ENCODE peak calls at places on chromosomes 12 and 14, in seven cellular contexts. One of them, this sample, is unnamed.

GRCh38 chr12:68807576-68808387 is at the start of gene MDM2:
- DNase-seq in GM12878: peak
- DNase-seq in K562: peak
- DNase-seq in body of pancreas: peak
- DNase-seq in breast epithelium: peak
- DNase-seq in transverse colon: peak
- DNase-seq in H1: peak
- DNase-seq in this sample: peak

GRCh38 chr12:38151991-38152700 is 164.4 kb upstream of the ALG10B start:
- DNase-seq in GM12878: no peak
- DNase-seq in K562: no peak
- DNase-seq in body of pancreas: no peak
- DNase-seq in breast epithelium: no peak
- DNase-seq in transverse colon: no peak
- DNase-seq in H1: no peak
- DNase-seq in this sample: no peak

GRCh38 chr14:74019743-74020142 is 594 bp downstream of the BBOF1 start:
- DNase-seq in GM12878: no peak
- DNase-seq in K562: no peak
- DNase-seq in body of pancreas: no peak
- DNase-seq in breast epithelium: no peak
- DNase-seq in transverse colon: no peak
- DNase-seq in H1: no peak
- DNase-seq in this sample: no peak

GRCh38 chr12:46269429-46270241 is 792 bp upstream of the SLC38A1 start:
- DNase-seq in GM12878: no peak
- DNase-seq in K562: no peak
- DNase-seq in body of pancreas: no peak
- DNase-seq in breast epithelium: peak
- DNase-seq in transverse colon: peak
- DNase-seq in H1: peak
- DNase-seq in this sample: peak

GRCh38 chr12:4910502-4911315 is 1.0 kb downstream of the KCNA1 start:
- DNase-seq in GM12878: no peak
- DNase-seq in K562: no peak
- DNase-seq in body of pancreas: no peak
- DNase-seq in breast epithelium: no peak
- DNase-seq in transverse colon: no peak
- DNase-seq in H1: peak
- DNase-seq in this sample: peak

GRCh38 chr12:114799574-114800487 is 115.9 kb upstream of the TBX3 start:
- DNase-seq in GM12878: no peak
- DNase-seq in K562: no peak
- DNase-seq in body of pancreas: peak
- DNase-seq in breast epithelium: no peak
- DNase-seq in transverse colon: peak
- DNase-seq in H1: no peak
- DNase-seq in this sample: no peak

GRCh38 chr14:103943673-103944072 is 1.3 kb upstream of the RD3L start:
- DNase-seq in GM12878: no peak
- DNase-seq in K562: peak
- DNase-seq in body of pancreas: no peak
- DNase-seq in breast epithelium: no peak
- DNase-seq in transverse colon: no peak
- DNase-seq in H1: no peak
- DNase-seq in this sample: no peak

GRCh38 chr12:120457133-120457532 is 10.9 kb downstream of the GATC start:
- DNase-seq in GM12878: no peak
- DNase-seq in K562: peak
- DNase-seq in body of pancreas: no peak
- DNase-seq in breast epithelium: no peak
- DNase-seq in transverse colon: no peak
- DNase-seq in H1: no peak
- DNase-seq in this sample: no peak

GRCh38 chr12:7090222-7090998 is 1.8 kb downstream of the C1R start:
- DNase-seq in GM12878: no peak
- DNase-seq in K562: no peak
- DNase-seq in body of pancreas: no peak
- DNase-seq in breast epithelium: no peak
- DNase-seq in transverse colon: no peak
- DNase-seq in H1: no peak
- DNase-seq in this sample: no peak

GRCh38 chr14:99174081-99174851 is 97.7 kb downstream of the BCL11B start:
- DNase-seq in GM12878: no peak
- DNase-seq in K562: no peak
- DNase-seq in body of pancreas: no peak
- DNase-seq in breast epithelium: no peak
- DNase-seq in transverse colon: no peak
- DNase-seq in H1: peak
- DNase-seq in this sample: no peak

GRCh38 chr12:82182601-82183000 is 175.6 kb downstream of the CCDC59 start:
- DNase-seq in GM12878: no peak
- DNase-seq in K562: no peak
- DNase-seq in body of pancreas: no peak
- DNase-seq in breast epithelium: no peak
- DNase-seq in transverse colon: no peak
- DNase-seq in H1: no peak
- DNase-seq in this sample: no peak

GRCh38 chr12:7581609-7582008 is 78.0 kb upstream of the CD163 start:
- DNase-seq in GM12878: no peak
- DNase-seq in K562: no peak
- DNase-seq in body of pancreas: no peak
- DNase-seq in breast epithelium: no peak
- DNase-seq in transverse colon: no peak
- DNase-seq in H1: no peak
- DNase-seq in this sample: no peak

GRCh38 chr12:108804361-108804949 is 52.9 kb downstream of the SSH1 start:
- DNase-seq in GM12878: no peak
- DNase-seq in K562: no peak
- DNase-seq in body of pancreas: no peak
- DNase-seq in breast epithelium: no peak
- DNase-seq in transverse colon: peak
- DNase-seq in H1: no peak
- DNase-seq in this sample: no peak

GRCh38 chr12:43762596-43762995 is 3.8 kb downstream of the IRAK4 start:
- DNase-seq in GM12878: no peak
- DNase-seq in K562: no peak
- DNase-seq in body of pancreas: no peak
- DNase-seq in breast epithelium: no peak
- DNase-seq in transverse colon: no peak
- DNase-seq in H1: no peak
- DNase-seq in this sample: no peak

GRCh38 chr14:106459971-106460730 is 933.8 kb downstream of the TMEM121 start:
- DNase-seq in GM12878: no peak
- DNase-seq in K562: peak
- DNase-seq in body of pancreas: no peak
- DNase-seq in breast epithelium: no peak
- DNase-seq in transverse colon: peak
- DNase-seq in H1: no peak
- DNase-seq in this sample: peak

GRCh38 chr14:72182773-72183432 is 250.7 kb downstream of the RGS6 start:
- DNase-seq in GM12878: no peak
- DNase-seq in K562: no peak
- DNase-seq in body of pancreas: peak
- DNase-seq in breast epithelium: no peak
- DNase-seq in transverse colon: no peak
- DNase-seq in H1: no peak
- DNase-seq in this sample: no peak

DNA sequence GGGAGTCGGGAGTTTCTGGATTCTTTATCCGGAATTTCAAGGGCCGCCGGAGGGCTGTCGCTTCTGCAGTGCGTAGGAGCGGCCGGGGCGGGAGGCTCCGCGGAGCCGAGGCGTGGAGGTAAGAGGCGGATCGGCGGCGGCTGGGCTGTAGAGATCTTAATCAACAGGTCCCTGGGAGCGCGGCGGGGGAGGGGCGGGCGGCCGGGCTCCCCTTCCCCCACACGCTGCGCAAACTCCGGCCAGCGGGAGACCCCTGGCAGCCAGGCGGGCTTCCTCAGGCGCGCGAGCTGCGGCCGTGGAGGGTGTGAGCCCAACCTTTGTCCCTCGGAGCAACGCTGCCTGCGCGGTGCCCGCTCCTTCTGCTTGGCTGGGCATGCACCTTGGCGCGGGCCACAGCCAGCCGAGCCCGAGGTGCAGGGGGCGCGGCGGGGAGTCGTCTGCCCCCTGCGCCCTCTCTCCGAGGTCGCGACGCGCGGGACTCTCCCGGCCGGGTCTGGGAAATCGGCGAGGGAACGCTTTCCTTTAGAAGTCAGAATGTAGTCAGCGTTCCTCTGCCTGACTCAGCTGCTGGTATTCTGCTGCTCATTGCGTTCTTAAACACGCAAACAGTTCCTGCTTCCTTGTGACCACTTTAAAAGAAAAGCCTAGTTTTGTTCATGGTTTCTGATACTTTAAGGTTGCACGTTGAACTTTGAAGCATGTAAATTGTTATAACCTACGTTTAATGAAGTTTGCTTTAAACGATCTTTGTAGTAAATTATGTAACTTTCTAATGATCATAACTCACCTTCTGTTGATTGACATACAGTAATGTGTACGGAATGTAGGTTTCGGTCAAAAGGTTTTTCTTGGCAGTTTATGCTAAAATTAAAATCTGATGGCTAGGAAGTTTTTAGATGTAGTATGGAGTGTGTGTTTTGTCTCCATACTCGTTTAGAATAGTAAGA is at the start of gene PALS1:
- DNase-seq in GM12878: peak
- DNase-seq in K562: peak
- DNase-seq in body of pancreas: peak
- DNase-seq in breast epithelium: no peak
- DNase-seq in transverse colon: no peak
- DNase-seq in H1: peak
- DNase-seq in this sample: peak
- TF ChIP-seq POLR2A in GM12878: peak
- TF ChIP-seq POLR2A in K562: peak
- TF ChIP-seq POLR2A in body of pancreas: peak
- TF ChIP-seq POLR2A in breast epithelium: peak
- TF ChIP-seq POLR2A in transverse colon: peak
- TF ChIP-seq POLR2A in H1: no peak
- TF ChIP-seq POLR2A in this sample: no peak

GRCh38 chr14:91731986-91732385 is at the start of gene CATSPERB:
- DNase-seq in GM12878: no peak
- DNase-seq in K562: no peak
- DNase-seq in body of pancreas: no peak
- DNase-seq in breast epithelium: no peak
- DNase-seq in transverse colon: no peak
- DNase-seq in H1: no peak
- DNase-seq in this sample: no peak

GRCh38 chr14:91732859-91733477 is 1.1 kb upstream of the CATSPERB start:
- DNase-seq in GM12878: no peak
- DNase-seq in K562: no peak
- DNase-seq in body of pancreas: no peak
- DNase-seq in breast epithelium: no peak
- DNase-seq in transverse colon: no peak
- DNase-seq in H1: no peak
- DNase-seq in this sample: no peak

GRCh38 chr14:91732439-91732838 is 553 bp upstream of the CATSPERB start:
- DNase-seq in GM12878: no peak
- DNase-seq in K562: no peak
- DNase-seq in body of pancreas: no peak
- DNase-seq in breast epithelium: no peak
- DNase-seq in transverse colon: no peak
- DNase-seq in H1: no peak
- DNase-seq in this sample: no peak

GRCh38 chr14:91729756-91730155 is 2.1 kb downstream of the CATSPERB start:
- DNase-seq in GM12878: no peak
- DNase-seq in K562: no peak
- DNase-seq in body of pancreas: no peak
- DNase-seq in breast epithelium: no peak
- DNase-seq in transverse colon: no peak
- DNase-seq in H1: no peak
- DNase-seq in this sample: no peak

GRCh38 chr14:91731018-91731417 is 868 bp downstream of the CATSPERB start:
- DNase-seq in GM12878: no peak
- DNase-seq in K562: no peak
- DNase-seq in body of pancreas: peak
- DNase-seq in breast epithelium: no peak
- DNase-seq in transverse colon: no peak
- DNase-seq in H1: no peak
- DNase-seq in this sample: no peak
- TF ChIP-seq POLR2A in GM12878: no peak
- TF ChIP-seq POLR2A in K562: no peak
- TF ChIP-seq POLR2A in body of pancreas: no peak
- TF ChIP-seq POLR2A in breast epithelium: no peak
- TF ChIP-seq POLR2A in transverse colon: no peak
- TF ChIP-seq POLR2A in H1: no peak
- TF ChIP-seq POLR2A in this sample: no peak

GRCh38 chr12:27778206-27778605 is 1.8 kb upstream of the KLHL42 start:
- DNase-seq in GM12878: no peak
- DNase-seq in K562: no peak
- DNase-seq in body of pancreas: no peak
- DNase-seq in breast epithelium: no peak
- DNase-seq in transverse colon: no peak
- DNase-seq in H1: no peak
- DNase-seq in this sample: no peak

GRCh38 chr12:27779416-27779815 is 617 bp upstream of the KLHL42 start:
- DNase-seq in GM12878: no peak
- DNase-seq in K562: no peak
- DNase-seq in body of pancreas: peak
- DNase-seq in breast epithelium: no peak
- DNase-seq in transverse colon: peak
- DNase-seq in H1: no peak
- DNase-seq in this sample: no peak

GRCh38 chr12:27781680-27782079 is 1.6 kb upstream of the MANSC4 start:
- DNase-seq in GM12878: no peak
- DNase-seq in K562: no peak
- DNase-seq in body of pancreas: no peak
- DNase-seq in breast epithelium: no peak
- DNase-seq in transverse colon: no peak
- DNase-seq in H1: no peak
- DNase-seq in this sample: no peak

GRCh38 chr12:27780612-27781408 is 774 bp upstream of the MANSC4 start:
- DNase-seq in GM12878: no peak
- DNase-seq in K562: peak
- DNase-seq in body of pancreas: peak
- DNase-seq in breast epithelium: peak
- DNase-seq in transverse colon: peak
- DNase-seq in H1: peak
- DNase-seq in this sample: peak

GRCh38 chr12:27779837-27780611 is at the start of the genes KLHL42 and MANSC4:
- DNase-seq in GM12878: no peak
- DNase-seq in K562: peak
- DNase-seq in body of pancreas: peak
- DNase-seq in breast epithelium: peak
- DNase-seq in transverse colon: peak
- DNase-seq in H1: peak
- DNase-seq in this sample: peak
- TF ChIP-seq POLR2A in GM12878: peak
- TF ChIP-seq POLR2A in K562: peak
- TF ChIP-seq POLR2A in body of pancreas: peak
- TF ChIP-seq POLR2A in breast epithelium: no peak
- TF ChIP-seq POLR2A in transverse colon: peak
- TF ChIP-seq POLR2A in H1: peak
- TF ChIP-seq POLR2A in this sample: peak

DNA sequence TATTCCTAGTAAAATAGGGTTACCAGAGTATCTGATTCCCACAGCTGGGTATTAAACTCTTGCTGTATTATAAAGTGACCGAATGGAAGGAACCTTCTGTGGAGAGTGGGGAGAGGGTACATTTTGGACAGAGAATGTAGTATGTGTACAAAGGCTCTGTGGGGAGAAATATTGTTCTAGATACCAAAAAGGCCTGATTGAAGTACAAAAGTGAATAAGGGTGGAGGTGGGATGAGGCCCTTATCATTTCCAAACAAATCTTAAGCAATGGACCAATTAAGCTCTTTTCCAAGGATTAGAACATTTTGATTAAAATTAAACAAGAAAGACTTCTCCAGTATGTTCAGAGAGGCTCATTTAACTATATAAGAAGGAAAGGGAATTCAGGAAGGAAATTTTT is 20.4 kb downstream of the EID3 start:
- DNase-seq in GM12878: no peak
- DNase-seq in K562: no peak
- DNase-seq in body of pancreas: no peak
- DNase-seq in breast epithelium: no peak
- DNase-seq in transverse colon: no peak
- DNase-seq in H1: no peak
- DNase-seq in this sample: no peak
- TF ChIP-seq POLR2A in GM12878: no peak
- TF ChIP-seq POLR2A in K562: no peak
- TF ChIP-seq POLR2A in body of pancreas: no peak
- TF ChIP-seq POLR2A in breast epithelium: no peak
- TF ChIP-seq POLR2A in transverse colon: no peak
- TF ChIP-seq POLR2A in H1: no peak
- TF ChIP-seq POLR2A in this sample: no peak